ENCODE peak calls at places on chromosomes 1 and 21, in five cellular contexts. Y, R, B, L and T are unnamed samples.
A peak's percentile ranks its signal among the peaks of the same experiment; 100 is the strongest.

GRCh38 chr1:77506771-77507170 is 175.7 kb downstream of the ZZZ3 start:
- DNase-seq in L (no peak), R (no peak), Y (peak; percentile 35), B (no peak), T (no peak)

GRCh38 chr21:39664586-39664985 is 51.8 kb downstream of the B3GALT5 start:
- DNase-seq in R (no peak), Y (no peak), B (no peak), L (no peak), T (no peak)

GRCh38 chr1:93701619-93702018 is 20.0 kb upstream of the BCAR3 start:
- DNase-seq in Y (peak; percentile 88), R (no peak), B (peak; percentile 100), L (peak; percentile 98), T (peak; percentile 99)

GRCh38 chr21:33840771-33841170 is 74.8 kb downstream of the ATP5PO start:
- DNase-seq in Y (no peak), L (no peak), B (no peak), R (no peak), T (no peak)

GRCh38 chr1:116330342-116330652 is 42.7 kb upstream of the ATP1A1 start:
- DNase-seq in Y (no peak), R (no peak), B (peak; percentile 65), L (no peak), T (no peak)

GRCh38 chr1:55041613-55042012 is 2.3 kb downstream of the PCSK9 start:
- DNase-seq in Y (no peak), L (no peak), B (no peak), R (no peak), T (no peak)

GRCh38 chr21:32414579-32415358 is 2.3 kb downstream of the EVA1C start:
- DNase-seq in Y (peak; percentile 8), R (peak; percentile 52), B (peak; percentile 71), L (peak; percentile 67), T (no peak)

GRCh38 chr1:235597867-235598553 is 51.6 kb downstream of the GNG4 start:
- DNase-seq in R (no peak), L (peak; percentile 33), Y (peak; percentile 36), B (peak; percentile 67), T (no peak)